ENCODE peak calls at places on chromosomes 4 and X, in eight cellular contexts. N, C, S, G, T, R, Q and O are unnamed samples. For H3K4me1 and H3K36me3, the result is how much of the 10 kb centered on the place peaks cover.

GRCh38 chr4:118417325-118417724 is 64.5 kb upstream of the PRSS12 start:
- DNase-seq in G (peak), T (no peak), Q (no peak), R (no peak), C (no peak), S (no peak), N (no peak), O (no peak)

GRCh38 chr4:62460329-62460728 is 1260.2 kb downstream of the ADGRL3 start:
- DNase-seq in R (no peak), S (no peak), N (no peak), Q (no peak), T (no peak), G (no peak), C (no peak), O (no peak)

GRCh38 chrX:116462843-116463242 is at the start of gene CT83:
- DNase-seq in C (no peak), R (no peak), N (no peak), Q (no peak), G (no peak), S (no peak), T (no peak), O (no peak)

GRCh38 chrX:47562615-47563243 is 1.7 kb downstream of the ARAF start:
- DNase-seq in S (peak), G (no peak), R (no peak), T (no peak), C (no peak), Q (no peak), N (peak), O (no peak)

GRCh38 chrX:129497146-129497805 is 26.0 kb downstream of the SMARCA1 start:
- DNase-seq in C (no peak), N (no peak), G (no peak), Q (no peak), R (no peak), S (no peak), T (no peak), O (no peak)

GRCh38 chr4:145878501-145879435 is 59.9 kb downstream of the ZNF827 start:
- DNase-seq in Q (no peak), N (no peak), G (no peak), T (no peak), C (no peak), R (no peak), S (no peak), O (no peak)

GRCh38 chr4:182103614-182104319 is 139.4 kb upstream of the TENM3 start:
- DNase-seq in R (no peak), Q (no peak), G (no peak), T (no peak), N (no peak), S (no peak), C (no peak), O (no peak)

GRCh38 chr4:100986360-100986868 is 360.9 kb downstream of the PPP3CA start:
- DNase-seq in T (no peak), S (no peak), C (no peak), R (no peak), N (peak), Q (no peak), G (no peak), O (no peak)

GRCh38 chrX:114952696-114953095 is 64.7 kb downstream of the IL13RA2 start:
- DNase-seq in N (no peak), R (no peak), C (no peak), S (no peak), G (no peak), T (no peak), Q (no peak), O (no peak)

GRCh38 chr4:35151816-35152572 is 1092.3 kb downstream of the ARAP2 start:
- DNase-seq in T (no peak), R (no peak), N (peak), C (no peak), Q (no peak), G (no peak), S (peak), O (no peak)

GRCh38 chr4:26131711-26132110 is 189.1 kb upstream of the RBPJ start:
- DNase-seq in Q (no peak), G (no peak), C (no peak), N (no peak), R (no peak), T (no peak), S (no peak), O (no peak)

GRCh38 chr4:139584784-139585183 is 28.8 kb upstream of the SETD7 start:
- DNase-seq in T (no peak), G (no peak), C (no peak), S (no peak), R (no peak), N (no peak), Q (peak), O (no peak)

GRCh38 chr4:174538876-174539250 is 16.6 kb upstream of the HPGD start:
- DNase-seq in R (no peak), N (no peak), T (no peak), Q (no peak), G (peak), S (no peak), C (no peak), O (no peak)

GRCh38 chrX:13288671-13289070 is 31.2 kb downstream of the ATXN3L start:
- DNase-seq in R (no peak), N (no peak), G (no peak), C (no peak), Q (no peak), S (no peak), T (no peak), O (no peak)

GRCh38 chrX:132426695-132427281 is 62.0 kb downstream of the MBNL3 start:
- DNase-seq in G (no peak), C (no peak), T (no peak), R (no peak), S (no peak), Q (no peak), N (no peak), O (no peak)

GRCh38 chrX:120790118-120790517 is 85.5 kb downstream of the CT47B1 start:
- DNase-seq in R (peak), N (peak), S (peak), Q (peak), T (peak), G (no peak), C (no peak), O (peak)

GRCh38 chrX:54785901-54786300 is 12.2 kb downstream of the ITIH6 start:
- DNase-seq in C (no peak), Q (no peak), R (no peak), S (peak), T (no peak), N (peak), G (no peak), O (no peak)

GRCh38 chr4:186148335-186148975 is 42.9 kb upstream of the CYP4V2 start:
- DNase-seq in S (no peak), Q (no peak), C (no peak), N (no peak), G (no peak), T (no peak), R (no peak), O (no peak)

GRCh38 chrX:29792335-29792734 is 423.0 kb upstream of the MAGEB2 start:
- DNase-seq in C (no peak), S (no peak), T (no peak), R (no peak), G (no peak), Q (no peak), N (no peak), O (no peak)

GRCh38 chrX:13377537-13377936 is 57.7 kb upstream of the ATXN3L start:
- DNase-seq in N (no peak), S (no peak), C (no peak), Q (no peak), G (no peak), R (peak), T (no peak), O (no peak)

GRCh38 chrX:997631-998137 is 214.8 kb downstream of the CRLF2 start:
- DNase-seq in Q (no peak), T (no peak), R (no peak), N (no peak), G (no peak), C (no peak), S (no peak), O (no peak)

GRCh38 chrX:100413231-100413630 is 3.2 kb upstream of the PCDH19 start:
- DNase-seq in T (no peak), R (no peak), N (peak), C (peak), S (peak), Q (peak), G (no peak), O (no peak)

GRCh38 chrX:68672581-68673318 is 25.3 kb downstream of the STARD8 start:
- DNase-seq in G (no peak), N (no peak), S (no peak), Q (peak), R (peak), T (no peak), C (peak), O (no peak)

GRCh38 chr4:147639388-147639787 is 22.2 kb downstream of the TMEM184C start:
- DNase-seq in G (no peak), N (no peak), C (no peak), Q (no peak), T (no peak), R (no peak), S (no peak), O (no peak)

GRCh38 chr4:93788712-93789111 is 39.8 kb upstream of the ATOH1 start:
- DNase-seq in N (peak), R (no peak), S (peak), C (no peak), T (no peak), Q (no peak), G (no peak), O (no peak)

GRCh38 chr4:86357608-86358007 is 2.2 kb downstream of the MAPK10 start:
- DNase-seq in T (no peak), Q (no peak), G (no peak), C (no peak), R (no peak), S (no peak), N (no peak), O (no peak)

GRCh38 chrX:124415115-124415798 is 68.9 kb downstream of the SH2D1A start:
- DNase-seq in N (no peak), C (no peak), T (no peak), Q (no peak), R (no peak), G (no peak), S (peak), O (no peak)

GRCh38 chrX:36159254-36159653 is 239.7 kb downstream of the CFAP47 start:
- DNase-seq in T (no peak), S (no peak), G (no peak), C (no peak), N (no peak), R (no peak), Q (no peak), O (no peak)

GRCh38 chr4:155667538-155668511 is 1.2 kb downstream of the GUCY1A1 start:
- DNase-seq in G (no peak), T (no peak), S (no peak), C (peak), Q (peak), R (peak), N (peak), O (peak)

GRCh38 chr4:11602606-11603355 is 174.1 kb upstream of the HS3ST1 start:
- DNase-seq in S (no peak), C (no peak), Q (no peak), R (no peak), T (no peak), G (no peak), N (no peak), O (no peak)
- H3K4me1 ChIP-seq in S (under half), C (under half), Q (under half), R (under half), T (under half), G (under half), N (under half), O (under half)

GRCh38 chr4:70976251-70976650 is 17.2 kb upstream of the DCK start:
- DNase-seq in T (no peak), R (no peak), N (no peak), S (no peak), C (no peak), G (no peak), Q (no peak), O (no peak)
- H3K36me3 ChIP-seq in T (under half), R (under half), N (under half), S (under half), C (under half), G (under half), Q (under half), O (under half)

GRCh38 chrX:78103656-78104446 is at the start of gene PGK1:
- DNase-seq in T (peak), Q (peak), R (peak), G (peak), N (peak), C (peak), S (peak), O (peak)

GRCh38 chrX:78106651-78106986 is 2.6 kb downstream of the PGK1 start:
- DNase-seq in G (no peak), N (no peak), R (no peak), S (no peak), Q (no peak), T (no peak), C (no peak), O (no peak)

GRCh38 chrX:78103001-78103634 is 930 bp upstream of the PGK1 start:
- DNase-seq in C (no peak), Q (peak), N (no peak), S (no peak), R (no peak), T (no peak), G (no peak), O (no peak)

GRCh38 chrX:78104447-78105176 is 564 bp downstream of the PGK1 start:
- DNase-seq in R (peak), N (peak), G (no peak), C (peak), T (peak), S (peak), Q (peak), O (peak)

DNA sequence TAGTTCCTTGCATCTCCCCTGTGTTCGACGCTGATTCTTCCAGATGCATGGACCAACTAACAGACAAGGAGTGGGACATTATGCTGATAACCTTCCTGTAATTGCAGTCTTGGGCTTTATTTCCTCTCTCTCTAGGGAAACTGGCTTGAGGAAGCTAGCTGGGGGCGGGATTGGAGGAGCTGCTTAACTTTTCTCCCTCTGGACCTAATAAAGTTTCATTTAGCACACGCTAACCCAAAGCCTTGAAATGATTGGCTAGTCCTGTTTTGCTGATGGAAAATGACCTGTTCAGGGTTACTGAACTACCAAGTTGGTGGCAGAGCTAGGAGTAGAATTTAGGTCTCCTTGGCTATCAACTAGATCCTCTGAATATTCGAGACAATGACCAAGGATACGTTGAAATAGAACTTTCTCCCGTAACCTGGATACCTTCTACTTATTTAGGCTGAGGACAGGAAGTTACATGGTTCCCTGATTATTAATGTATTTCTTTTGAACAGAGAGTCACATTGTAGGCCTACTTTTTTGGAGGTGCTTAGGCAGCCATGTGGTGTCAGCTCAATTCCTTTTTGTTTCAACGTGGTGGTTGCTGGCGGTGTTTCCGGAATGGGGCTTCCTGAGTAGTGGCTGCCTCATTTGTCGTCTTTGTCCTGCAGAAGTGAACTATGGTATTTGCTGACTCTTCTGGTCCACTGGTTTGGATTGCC is 2.0 kb downstream of the PGK1 start:
- DNase-seq in G (no peak), T (peak), R (no peak), S (no peak), N (no peak), C (no peak), Q (no peak), O (no peak)
- H3K4me1 ChIP-seq in G (under half), T (half or more), R (under half), S (half or more), N (under half), C (under half), Q (under half), O (under half)

DNA sequence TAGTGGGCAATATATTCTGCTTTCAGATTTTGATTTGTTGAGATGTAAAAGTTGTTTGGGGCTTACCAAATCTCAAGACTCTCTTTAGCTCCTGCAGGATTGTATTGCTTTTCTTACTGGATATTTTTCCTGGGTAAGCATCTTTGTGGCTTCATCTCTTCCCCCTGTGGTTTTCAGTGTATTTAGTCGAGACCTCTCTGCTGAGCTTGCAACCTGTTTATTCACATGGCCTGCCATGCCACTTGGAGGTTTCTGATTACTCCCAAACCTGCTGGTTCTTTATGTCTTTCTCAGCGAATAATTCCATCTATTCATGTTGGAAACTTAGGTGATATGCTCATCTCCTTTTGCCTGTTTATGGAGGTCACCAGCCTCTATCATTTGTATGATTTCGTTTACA is 10.9 kb downstream of the CCNG2 start:
- DNase-seq in S (no peak), N (no peak), T (no peak), Q (no peak), R (no peak), C (no peak), G (no peak), O (no peak)
- H3K36me3 ChIP-seq in S (half or more), N (under half), T (under half), Q (under half), R (under half), C (under half), G (under half), O (half or more)

GRCh38 chr4:6277935-6278800 is 8.5 kb downstream of the WFS1 start:
- DNase-seq in G (no peak), N (no peak), T (no peak), Q (no peak), C (no peak), R (no peak), S (no peak), O (no peak)
- H3K4me1 ChIP-seq in G (under half), N (under half), T (under half), Q (under half), C (under half), R (half or more), S (under half), O (under half)

GRCh38 chr4:121680571-121680970 is 16.2 kb downstream of the ANXA5 start:
- DNase-seq in R (no peak), N (no peak), C (no peak), G (no peak), T (no peak), Q (no peak), S (no peak), O (no peak)

GRCh38 chr4:121677524-121677923 is 19.3 kb downstream of the ANXA5 start:
- DNase-seq in C (no peak), R (no peak), T (no peak), S (no peak), Q (no peak), N (no peak), G (no peak), O (no peak)

GRCh38 chr4:121675715-121676114 is 21.1 kb downstream of the ANXA5 start:
- DNase-seq in Q (peak), R (no peak), N (peak), G (no peak), C (no peak), S (no peak), T (no peak), O (no peak)

GRCh38 chr4:121676388-121677075 is 20.2 kb downstream of the ANXA5 start:
- DNase-seq in R (no peak), T (no peak), Q (no peak), S (no peak), N (no peak), G (no peak), C (no peak), O (no peak)

DNA sequence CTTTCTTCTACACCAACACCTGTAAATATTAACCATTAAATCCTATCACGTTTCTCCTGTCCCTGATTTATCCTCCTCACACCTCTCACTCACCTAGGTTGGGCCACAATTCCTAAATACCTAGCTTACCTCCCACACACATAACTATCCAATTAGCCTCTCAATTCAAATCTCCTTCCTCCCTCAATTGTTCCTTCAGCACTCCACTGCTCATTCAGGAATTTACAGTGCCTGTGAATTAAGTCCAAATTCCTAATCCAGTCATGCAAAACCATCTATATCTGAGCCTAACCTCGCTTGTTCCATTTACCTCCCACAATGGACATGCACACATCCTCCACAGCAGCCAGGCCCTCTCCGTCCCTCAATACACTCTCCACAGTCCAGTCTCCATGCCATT is 17.5 kb downstream of the ANXA5 start:
- DNase-seq in T (no peak), C (no peak), R (no peak), N (no peak), G (no peak), S (no peak), Q (no peak), O (no peak)
- H3K36me3 ChIP-seq in T (under half), C (half or more), R (under half), N (under half), G (under half), S (under half), Q (under half), O (half or more)